ENCODE peak calls at places on chromosomes 4 and X, in seven cellular contexts. T is fibroblast of lung, M is GM10248, U is GM20000, I is neural progenitor cell, S is endodermal cell, E is nephron progenitor cell. A is an unnamed sample.

GRCh38 chrX:68870357-68870756 is 41.5 kb downstream of the EFNB1 start:
- DNase-seq in T (no peak), M (no peak), U (no peak), I (no peak), S (no peak), E (no peak), A (no peak)

GRCh38 chrX:41468647-41469323 is 21.6 kb downstream of the NYX start:
- DNase-seq in T (peak), M (no peak), U (no peak), I (no peak), S (no peak), E (no peak), A (no peak)

GRCh38 chr4:120443111-120443510 is 376.5 kb upstream of the MAD2L1 start:
- DNase-seq in T (no peak), M (no peak), U (no peak), I (no peak), S (no peak), E (no peak), A (no peak)

GRCh38 chr4:61851126-61851525 is 651.0 kb downstream of the ADGRL3 start:
- DNase-seq in T (no peak), M (no peak), U (no peak), I (no peak), S (no peak), E (no peak), A (no peak)

GRCh38 chr4:156291317-156291716 is 337.7 kb upstream of the CTSO start:
- DNase-seq in T (peak), M (no peak), U (no peak), I (no peak), S (no peak), E (no peak), A (no peak)

GRCh38 chr4:153513596-153513995 is 47.4 kb downstream of the TMEM131L start:
- DNase-seq in T (no peak), M (no peak), U (no peak), I (no peak), S (no peak), E (no peak), A (no peak)

GRCh38 chr4:184846531-184846930 is 20.8 kb upstream of the ACSL1 start:
- DNase-seq in T (no peak), M (no peak), U (no peak), I (no peak), S (no peak), E (no peak), A (no peak)

GRCh38 chrX:73577368-73577767 is 14.4 kb downstream of the CHIC1 start:
- DNase-seq in T (peak), M (no peak), U (no peak), I (peak), S (no peak), E (peak), A (no peak)

GRCh38 chr4:70895405-70895804 is 6.8 kb upstream of the MOB1B start:
- DNase-seq in T (peak), M (no peak), U (no peak), I (no peak), S (no peak), E (no peak), A (peak)

GRCh38 chr4:149173241-149174013 is 642.2 kb downstream of the IQCM start:
- DNase-seq in T (peak), M (no peak), U (no peak), I (no peak), S (no peak), E (no peak), A (no peak)

GRCh38 chrX:3951859-3952258 is 238.4 kb upstream of the PRKX start:
- DNase-seq in T (no peak), M (no peak), U (no peak), I (no peak), S (no peak), E (no peak), A (no peak)

GRCh38 chrX:133741303-133741702 is 244.1 kb downstream of the GPC3 start:
- DNase-seq in T (peak), M (no peak), U (no peak), I (no peak), S (no peak), E (no peak), A (no peak)

GRCh38 chrX:145821291-145821897 is 3.8 kb downstream of the SLITRK2 start:
- DNase-seq in T (no peak), M (peak), U (no peak), I (peak), S (peak), E (peak), A (peak)

GRCh38 chrX:78997870-78998558 is 52.8 kb downstream of the P2RY10 start:
- DNase-seq in T (no peak), M (no peak), U (no peak), I (peak), S (peak), E (no peak), A (no peak)

GRCh38 chr4:103018391-103019318 is 850 bp downstream of the SLC9B1 start:
- DNase-seq in T (no peak), M (no peak), U (no peak), I (no peak), S (no peak), E (no peak), A (no peak)

GRCh38 chr4:116839826-116840225 is 245.6 kb downstream of the TRAM1L1 start:
- DNase-seq in T (peak), M (no peak), U (no peak), I (no peak), S (no peak), E (no peak), A (no peak)

GRCh38 chr4:76952631-76953587 is 3.4 kb downstream of the SEPTIN11 start:
- DNase-seq in T (no peak), M (no peak), U (no peak), I (no peak), S (no peak), E (no peak), A (no peak)

GRCh38 chrX:34126011-34126410 is 6.1 kb downstream of the FAM47A start:
- DNase-seq in T (no peak), M (no peak), U (no peak), I (no peak), S (no peak), E (no peak), A (no peak)

GRCh38 chr4:83490876-83491450 is 6.1 kb upstream of the ABRAXAS1 start:
- DNase-seq in T (peak), M (peak), U (peak), I (peak), S (no peak), E (no peak), A (no peak)

GRCh38 chr4:153205028-153205648 is 895 bp downstream of the TRIM2 start:
- DNase-seq in T (no peak), M (no peak), U (no peak), I (peak), S (peak), E (peak), A (no peak)

GRCh38 chr4:140260227-140260626 is 106.2 kb upstream of the MAML3 start:
- DNase-seq in T (peak), M (no peak), U (no peak), I (no peak), S (no peak), E (no peak), A (no peak)

GRCh38 chr4:158805628-158806471 is 37.0 kb downstream of the FNIP2 start:
- DNase-seq in T (no peak), M (no peak), U (no peak), I (no peak), S (no peak), E (no peak), A (no peak)

GRCh38 chrX:111869639-111870034 is 6.3 kb upstream of the TRPC5OS start:
- DNase-seq in T (peak), M (peak), U (peak), I (peak), S (peak), E (peak), A (peak)

GRCh38 chr4:76296421-76296820 is 10.1 kb upstream of the STBD1 start:
- DNase-seq in T (no peak), M (no peak), U (no peak), I (no peak), S (no peak), E (no peak), A (no peak)

GRCh38 chr4:170248029-170248428 is 158.3 kb upstream of the AADAT start:
- DNase-seq in T (peak), M (no peak), U (no peak), I (no peak), S (no peak), E (no peak), A (no peak)

GRCh38 chrX:135389717-135390116 is 32.0 kb upstream of the SMIM10L2A start:
- DNase-seq in T (peak), M (no peak), U (no peak), I (no peak), S (no peak), E (no peak), A (no peak)

GRCh38 chr4:48490012-48490679 is at the start of gene ZAR1:
- DNase-seq in T (no peak), M (no peak), U (peak), I (peak), S (peak), E (peak), A (no peak)

GRCh38 chrX:134929813-134930212 is 61.0 kb upstream of the SMIM10 start:
- DNase-seq in T (no peak), M (no peak), U (no peak), I (no peak), S (no peak), E (no peak), A (no peak)

GRCh38 chrX:78754917-78755316 is 7.4 kb downstream of the LPAR4 start:
- DNase-seq in T (no peak), M (peak), U (peak), I (no peak), S (no peak), E (no peak), A (no peak)

GRCh38 chrX:110103344-110103743 is 100.4 kb downstream of the TMEM164 start:
- DNase-seq in T (no peak), M (no peak), U (no peak), I (no peak), S (no peak), E (no peak), A (no peak)

GRCh38 chrX:78595901-78596502 is 63.1 kb downstream of the RTL3 start:
- DNase-seq in T (no peak), M (no peak), U (no peak), I (peak), S (peak), E (peak), A (peak)

GRCh38 chr4:40564815-40565505 is 64.7 kb downstream of the RBM47 start:
- DNase-seq in T (no peak), M (no peak), U (no peak), I (no peak), S (peak), E (no peak), A (no peak)

GRCh38 chrX:88613338-88613737 is 133.7 kb upstream of the CPXCR1 start:
- DNase-seq in T (no peak), M (no peak), U (no peak), I (peak), S (peak), E (peak), A (no peak)

GRCh38 chr4:15963568-15963967 is 593 bp upstream of the FGFBP2 start:
- DNase-seq in T (no peak), M (peak), U (peak), I (no peak), S (no peak), E (no peak), A (no peak)

GRCh38 chr4:15964159-15964558 is 1.2 kb upstream of the FGFBP2 start:
- DNase-seq in T (no peak), M (no peak), U (no peak), I (no peak), S (peak), E (no peak), A (no peak)

GRCh38 chr4:15961778-15962510 is 1.0 kb downstream of the FGFBP2 start:
- DNase-seq in T (no peak), M (no peak), U (no peak), I (no peak), S (no peak), E (no peak), A (no peak)

GRCh38 chr4:15965325-15965724 is 2.4 kb upstream of the FGFBP2 start:
- DNase-seq in T (no peak), M (no peak), U (no peak), I (no peak), S (no peak), E (no peak), A (no peak)

GRCh38 chr4:15963001-15963451 is at the start of gene FGFBP2:
- DNase-seq in T (peak), M (peak), U (peak), I (peak), S (peak), E (peak), A (peak)
- TF ChIP-seq CTCF in T (peak), M (no peak), U (peak), I (peak), S (peak), E (peak), A (peak)

GRCh38 chr4:13633671-13634070 is 6.1 kb upstream of the BOD1L1 start:
- DNase-seq in T (no peak), M (no peak), U (no peak), I (no peak), S (no peak), E (no peak), A (no peak)

GRCh38 chr4:13627185-13627605 is 330 bp downstream of the BOD1L1 start:
- DNase-seq in T (peak), M (no peak), U (no peak), I (no peak), S (no peak), E (peak), A (no peak)

GRCh38 chr4:13626492-13627184 is 887 bp downstream of the BOD1L1 start:
- DNase-seq in T (peak), M (no peak), U (no peak), I (no peak), S (no peak), E (no peak), A (no peak)

DNA sequence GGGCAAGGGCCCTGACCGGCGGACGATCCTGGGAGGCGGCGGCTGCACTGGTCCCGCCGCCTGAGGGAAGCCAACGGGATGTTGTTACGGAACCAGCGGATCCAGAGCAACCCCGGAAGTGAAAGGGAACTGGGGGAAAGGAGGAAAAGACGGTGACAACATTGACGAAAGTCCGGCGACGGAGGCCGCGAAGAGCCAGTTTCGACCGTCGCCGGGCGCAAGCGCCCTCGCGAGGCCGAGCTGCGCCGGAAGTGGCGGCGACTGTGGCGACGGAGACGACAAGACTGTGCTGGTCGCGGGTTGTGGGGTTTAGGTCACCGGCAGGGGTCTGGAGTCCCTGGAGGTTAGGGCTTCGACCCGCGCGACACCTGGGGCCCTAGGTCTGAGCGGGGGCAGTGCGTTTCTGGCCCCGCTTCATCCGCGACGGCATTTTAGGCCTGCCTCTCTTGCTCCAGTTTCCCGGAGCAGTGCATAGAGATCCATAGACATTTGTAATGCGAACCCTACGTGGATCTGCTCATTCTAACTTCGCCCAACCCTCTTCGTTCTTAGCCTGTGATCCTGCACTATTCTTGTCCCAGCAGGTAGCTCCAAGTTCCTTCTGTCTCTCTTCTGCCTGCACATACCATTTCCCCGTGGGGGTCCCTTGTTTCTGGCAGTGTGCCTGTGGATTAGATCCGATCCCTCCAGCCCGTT is at the start of gene BOD1L1:
- DNase-seq in T (peak), M (peak), U (peak), I (peak), S (peak), E (peak), A (peak)
- TF ChIP-seq CTCF in T (peak), M (peak), U (peak), I (peak), S (peak), E (peak), A (peak)

GRCh38 chr4:168864831-168865541 is 145.1 kb downstream of the CBR4 start:
- DNase-seq in T (peak), M (no peak), U (no peak), I (no peak), S (peak), E (no peak), A (no peak)
- TF ChIP-seq CTCF in T (peak), M (no peak), U (no peak), I (peak), S (peak), E (no peak), A (peak)

DNA sequence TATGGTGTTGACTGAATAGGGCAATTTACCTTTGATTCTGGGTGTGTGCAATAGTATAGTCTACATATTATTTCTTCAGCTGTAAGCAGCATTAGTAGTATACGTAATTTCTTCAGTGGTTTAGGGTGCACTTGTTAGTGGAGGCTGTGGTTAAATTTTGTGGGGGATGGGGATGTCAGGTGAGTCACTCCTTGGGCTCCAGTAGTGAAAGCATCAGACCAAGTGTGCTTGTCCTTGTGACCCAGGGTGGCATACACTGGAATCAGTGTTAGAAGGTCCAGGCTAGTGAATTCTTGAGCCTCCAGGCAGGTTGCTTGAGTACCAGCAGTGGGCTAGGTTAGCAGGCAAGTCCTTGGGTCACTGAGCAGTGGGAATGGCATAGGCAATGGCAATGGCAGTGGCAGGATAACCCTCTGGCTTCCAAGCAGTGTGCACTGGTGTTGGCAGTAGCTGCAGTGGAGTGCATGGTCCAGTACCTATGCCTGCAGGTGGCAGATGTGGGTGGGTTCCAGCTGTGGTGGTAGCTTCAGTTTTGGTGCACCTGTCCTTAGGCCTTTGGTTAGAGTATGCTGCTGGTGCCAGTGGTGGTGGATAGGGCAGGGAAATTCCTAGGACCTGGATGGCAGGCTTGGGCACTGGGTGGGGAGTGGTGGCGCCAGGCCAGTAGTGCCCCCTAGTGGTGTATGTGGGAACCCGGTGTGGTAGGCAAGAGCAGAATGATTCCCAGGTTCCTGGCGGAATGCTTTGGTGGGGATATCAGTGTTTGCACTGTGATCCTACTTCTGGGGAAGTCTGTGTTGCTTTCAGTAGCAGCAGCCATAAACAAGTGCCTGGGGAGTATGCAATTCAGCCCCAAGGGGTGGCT is 531.0 kb downstream of the SMARCA1 start:
- DNase-seq in T (no peak), M (no peak), U (no peak), I (no peak), S (peak), E (no peak), A (no peak)
- TF ChIP-seq CTCF in T (no peak), M (no peak), U (no peak), I (peak), S (peak), E (no peak), A (no peak)